ENCODE peak calls at places on chromosomes 4 and X, in ten cellular contexts. H is keratinocyte; X is T-helper 2 cell; T is Calu3; F is fibroblast of the conjunctiva; S is activated B cell treated with CpG ODN at 0.5 μM for 24 hours; Y is hypothalamus; Z is neuronal stem cell; A is CD8-positive, alpha-beta T cell; U is HTR-8/SVneo. W is an unnamed sample.

GRCh38 chr4:15238720-15239119 is 189.1 kb upstream of the C1QTNF7 start:
- DNase-seq in X (no peak), Y (no peak), S (no peak), Z (peak; percentile 30), T (peak; percentile 29), U (peak; percentile 41), A (no peak), F (peak; percentile 57), H (no peak), W (peak; percentile 70)

GRCh38 chrX:115895678-115896329 is 274.7 kb upstream of the AGTR2 start:
- DNase-seq in Z (no peak), T (no peak), U (no peak), Y (no peak), S (no peak), A (no peak), F (no peak), H (no peak), X (no peak), W (no peak)

GRCh38 chr4:131430302-131430701 is 1718.8 kb upstream of the PCDH10 start:
- DNase-seq in H (no peak), T (peak; percentile 5), F (no peak), S (no peak), A (no peak), X (no peak), Z (no peak), Y (no peak), U (no peak), W (no peak)

GRCh38 chr4:166903408-166903807 is 330.9 kb downstream of the SPOCK3 start:
- DNase-seq in Z (no peak), T (no peak), Y (no peak), S (no peak), F (no peak), A (no peak), X (no peak), U (no peak), H (no peak), W (no peak)

GRCh38 chrX:31038585-31039326 is 33.1 kb downstream of the FTHL17 start:
- DNase-seq in X (peak; percentile 1), F (peak; percentile 12), H (no peak), A (no peak), U (peak; percentile 45), S (no peak), Y (no peak), Z (peak; percentile 17), T (peak; percentile 26), W (peak; percentile 22)

GRCh38 chr4:111537861-111538260 is 607.4 kb upstream of the FAM241A start:
- DNase-seq in H (no peak), Z (no peak), F (no peak), U (no peak), A (no peak), X (no peak), T (no peak), S (no peak), Y (no peak), W (no peak)

GRCh38 chr4:170138580-170139194 is 48.9 kb upstream of the AADAT start:
- DNase-seq in T (peak; percentile 72), S (peak; percentile 31), Y (peak; percentile 17), Z (peak; percentile 83), F (peak; percentile 68), H (peak; percentile 23), X (peak; percentile 53), A (peak; percentile 42), U (peak; percentile 63), W (peak; percentile 48)

GRCh38 chr4:25749150-25749794 is 93.6 kb downstream of the SLC34A2 start:
- DNase-seq in H (no peak), X (no peak), S (no peak), A (no peak), T (no peak), Z (no peak), Y (no peak), U (no peak), F (no peak), W (no peak)

GRCh38 chrX:12950851-12951589 is 23.9 kb upstream of the TMSB4X start:
- DNase-seq in T (peak; percentile 55), Z (no peak), H (no peak), S (no peak), A (peak; percentile 48), U (no peak), Y (no peak), F (no peak), X (peak; percentile 48), W (no peak)

GRCh38 chr4:181271241-181271640 is 972.0 kb upstream of the TENM3 start:
- DNase-seq in S (no peak), U (no peak), H (no peak), Y (no peak), Z (no peak), T (no peak), X (no peak), F (no peak), A (no peak), W (no peak)

GRCh38 chr4:139299536-139299935 is 1.8 kb upstream of the NAA15 start:
- DNase-seq in Y (no peak), U (no peak), F (no peak), X (no peak), Z (no peak), A (no peak), T (no peak), S (no peak), H (no peak), W (no peak)

GRCh38 chrX:16870861-16871584 is 861 bp upstream of the RBBP7 start:
- DNase-seq in H (no peak), T (peak; percentile 20), Y (no peak), A (no peak), F (no peak), X (no peak), S (no peak), Z (peak; percentile 5), U (no peak), W (no peak)

GRCh38 chrX:101759000-101759399 is 99.3 kb upstream of the ARMCX2 start:
- DNase-seq in Z (peak; percentile 52), S (no peak), Y (peak; percentile 0), A (no peak), U (no peak), F (peak; percentile 5), X (no peak), H (no peak), T (peak; percentile 27), W (peak; percentile 11)

GRCh38 chrX:143648705-143649104 is 12.8 kb upstream of the SLITRK4 start:
- DNase-seq in A (no peak), S (no peak), T (no peak), H (no peak), Y (no peak), X (no peak), F (no peak), U (no peak), Z (no peak), W (no peak)

GRCh38 chr4:80101768-80102116 is 28.7 kb upstream of the ANTXR2 start:
- DNase-seq in A (no peak), H (no peak), Z (no peak), Y (no peak), F (no peak), S (no peak), T (no peak), U (no peak), X (no peak), W (no peak)

GRCh38 chr4:1579834-1580686 is 104.1 kb downstream of the FAM53A start:
- DNase-seq in F (no peak), Z (peak; percentile 85), Y (peak; percentile 73), S (peak; percentile 89), X (peak; percentile 81), A (peak; percentile 86), H (no peak), T (peak; percentile 65), U (peak; percentile 73), W (peak; percentile 84)

GRCh38 chrX:23334871-23335599 is 386 bp downstream of the PTCHD1 start:
- DNase-seq in H (no peak), T (peak; percentile 12), Y (no peak), X (no peak), U (no peak), F (no peak), A (no peak), Z (no peak), S (no peak), W (no peak)

GRCh38 chr4:165360041-165360782 is 18.6 kb upstream of the CPE start:
- DNase-seq in A (no peak), S (no peak), T (no peak), Z (no peak), U (no peak), X (no peak), H (no peak), F (no peak), Y (no peak), W (no peak)

GRCh38 chr4:164977243-164978164 is at the start of gene TRIM61:
- DNase-seq in X (no peak), U (no peak), S (peak; percentile 37), A (peak; percentile 42), H (no peak), F (peak; percentile 38), Z (peak; percentile 65), T (no peak), Y (peak; percentile 31), W (no peak)

GRCh38 chr4:88791274-88791673 is 93.6 kb upstream of the NAP1L5 start:
- DNase-seq in S (no peak), Y (no peak), Z (no peak), X (no peak), U (no peak), T (no peak), H (no peak), A (no peak), F (no peak), W (no peak)

GRCh38 chr4:112975567-112976355 is 73.7 kb upstream of the ANK2 start:
- DNase-seq in F (no peak), H (no peak), U (no peak), Y (no peak), A (no peak), Z (no peak), T (no peak), X (no peak), S (no peak), W (no peak)

GRCh38 chrX:44245730-44246129 is 97.7 kb downstream of the EFHC2 start:
- DNase-seq in U (no peak), T (no peak), H (no peak), X (no peak), S (no peak), F (no peak), Y (no peak), Z (no peak), A (peak; percentile 7), W (no peak)

GRCh38 chr4:161792991-161793390 is 370.8 kb downstream of the FSTL5 start:
- DNase-seq in U (no peak), T (no peak), X (no peak), A (no peak), H (no peak), Y (no peak), F (no peak), Z (no peak), S (no peak), W (no peak)

GRCh38 chrX:46626566-46626965 is 53.0 kb downstream of the CHST7 start:
- DNase-seq in X (no peak), T (no peak), F (no peak), Z (no peak), U (no peak), H (no peak), A (no peak), S (peak; percentile 18), Y (no peak), W (no peak)

GRCh38 chrX:21926116-21926515 is 14.4 kb upstream of the SMS start:
- DNase-seq in Z (no peak), T (no peak), U (no peak), H (no peak), S (no peak), X (no peak), F (no peak), A (no peak), Y (no peak), W (no peak)